ENCODE peak calls at places on chromosomes 11 and 22, in ten cellular contexts. One of them, this sample, is unnamed.

GRCh38 chr11:10314199-10315072 is 9.6 kb downstream of the ADM start:
- DNase-seq in prostate gland: no peak
- DNase-seq in endodermal cell: no peak
- DNase-seq in psoas muscle: no peak
- DNase-seq in OCI-LY7: peak
- DNase-seq in CD4-positive, alpha-beta T cell: peak
- DNase-seq in thoracic aorta: no peak
- DNase-seq in NB4: peak
- DNase-seq in esophagus squamous epithelium: no peak
- DNase-seq in ascending aorta: no peak
- DNase-seq in this sample: no peak

GRCh38 chr11:85767277-85767676 is 43.7 kb downstream of the SYTL2 start:
- DNase-seq in NB4: no peak
- DNase-seq in ascending aorta: no peak
- DNase-seq in esophagus squamous epithelium: no peak
- DNase-seq in thoracic aorta: no peak
- DNase-seq in OCI-LY7: no peak
- DNase-seq in endodermal cell: no peak
- DNase-seq in prostate gland: no peak
- DNase-seq in CD4-positive, alpha-beta T cell: no peak
- DNase-seq in psoas muscle: no peak
- DNase-seq in this sample: no peak

GRCh38 chr11:12803086-12803826 is 129.0 kb downstream of the TEAD1 start:
- DNase-seq in ascending aorta: no peak
- DNase-seq in prostate gland: no peak
- DNase-seq in endodermal cell: no peak
- DNase-seq in OCI-LY7: no peak
- DNase-seq in psoas muscle: no peak
- DNase-seq in esophagus squamous epithelium: no peak
- DNase-seq in CD4-positive, alpha-beta T cell: no peak
- DNase-seq in NB4: no peak
- DNase-seq in thoracic aorta: no peak
- DNase-seq in this sample: no peak

GRCh38 chr22:25448435-25449051 is 115.9 kb upstream of the GRK3 start:
- DNase-seq in endodermal cell: peak
- DNase-seq in esophagus squamous epithelium: no peak
- DNase-seq in ascending aorta: no peak
- DNase-seq in thoracic aorta: no peak
- DNase-seq in CD4-positive, alpha-beta T cell: no peak
- DNase-seq in OCI-LY7: peak
- DNase-seq in prostate gland: no peak
- DNase-seq in psoas muscle: no peak
- DNase-seq in NB4: peak
- DNase-seq in this sample: no peak

GRCh38 chr11:12013771-12014170 is 5.3 kb upstream of the DKK3 start:
- DNase-seq in NB4: no peak
- DNase-seq in thoracic aorta: no peak
- DNase-seq in esophagus squamous epithelium: no peak
- DNase-seq in OCI-LY7: no peak
- DNase-seq in prostate gland: no peak
- DNase-seq in CD4-positive, alpha-beta T cell: no peak
- DNase-seq in psoas muscle: no peak
- DNase-seq in ascending aorta: no peak
- DNase-seq in endodermal cell: no peak
- DNase-seq in this sample: no peak

GRCh38 chr22:44734278-44734677 is 18.1 kb upstream of the ARHGAP8 start:
- DNase-seq in endodermal cell: no peak
- DNase-seq in prostate gland: no peak
- DNase-seq in NB4: no peak
- DNase-seq in psoas muscle: no peak
- DNase-seq in OCI-LY7: no peak
- DNase-seq in thoracic aorta: no peak
- DNase-seq in esophagus squamous epithelium: no peak
- DNase-seq in ascending aorta: no peak
- DNase-seq in CD4-positive, alpha-beta T cell: no peak
- DNase-seq in this sample: no peak

GRCh38 chr11:115194798-115195101 is 309.5 kb downstream of the CADM1 start:
- DNase-seq in endodermal cell: no peak
- DNase-seq in psoas muscle: no peak
- DNase-seq in CD4-positive, alpha-beta T cell: no peak
- DNase-seq in prostate gland: no peak
- DNase-seq in ascending aorta: no peak
- DNase-seq in NB4: no peak
- DNase-seq in OCI-LY7: peak
- DNase-seq in thoracic aorta: no peak
- DNase-seq in esophagus squamous epithelium: no peak
- DNase-seq in this sample: no peak

GRCh38 chr11:73192272-73192671 is 25.8 kb upstream of the P2RY2 start:
- DNase-seq in NB4: peak
- DNase-seq in esophagus squamous epithelium: no peak
- DNase-seq in prostate gland: peak
- DNase-seq in psoas muscle: peak
- DNase-seq in endodermal cell: no peak
- DNase-seq in ascending aorta: no peak
- DNase-seq in thoracic aorta: no peak
- DNase-seq in OCI-LY7: no peak
- DNase-seq in CD4-positive, alpha-beta T cell: no peak
- DNase-seq in this sample: peak

GRCh38 chr22:44345872-44346271 is 33.1 kb upstream of the SHISAL1 start:
- DNase-seq in ascending aorta: no peak
- DNase-seq in OCI-LY7: no peak
- DNase-seq in esophagus squamous epithelium: no peak
- DNase-seq in thoracic aorta: no peak
- DNase-seq in NB4: no peak
- DNase-seq in CD4-positive, alpha-beta T cell: no peak
- DNase-seq in endodermal cell: no peak
- DNase-seq in psoas muscle: no peak
- DNase-seq in prostate gland: no peak
- DNase-seq in this sample: no peak

GRCh38 chr11:112783945-112784322 is 177.3 kb upstream of the NCAM1 start:
- DNase-seq in CD4-positive, alpha-beta T cell: no peak
- DNase-seq in esophagus squamous epithelium: no peak
- DNase-seq in NB4: no peak
- DNase-seq in OCI-LY7: no peak
- DNase-seq in thoracic aorta: no peak
- DNase-seq in prostate gland: no peak
- DNase-seq in ascending aorta: no peak
- DNase-seq in psoas muscle: no peak
- DNase-seq in endodermal cell: no peak
- DNase-seq in this sample: no peak

GRCh38 chr11:119320593-119321524 is 3.9 kb upstream of the MCAM start:
- DNase-seq in OCI-LY7: peak
- DNase-seq in CD4-positive, alpha-beta T cell: no peak
- DNase-seq in psoas muscle: peak
- DNase-seq in prostate gland: no peak
- DNase-seq in esophagus squamous epithelium: no peak
- DNase-seq in endodermal cell: peak
- DNase-seq in NB4: peak
- DNase-seq in thoracic aorta: no peak
- DNase-seq in ascending aorta: peak
- DNase-seq in this sample: peak

GRCh38 chr22:41915035-41915782 is at the start of gene SHISA8:
- DNase-seq in OCI-LY7: no peak
- DNase-seq in thoracic aorta: no peak
- DNase-seq in psoas muscle: peak
- DNase-seq in esophagus squamous epithelium: no peak
- DNase-seq in ascending aorta: no peak
- DNase-seq in CD4-positive, alpha-beta T cell: peak
- DNase-seq in prostate gland: no peak
- DNase-seq in NB4: peak
- DNase-seq in endodermal cell: peak
- DNase-seq in this sample: no peak

GRCh38 chr22:24059793-24060192 is 48.7 kb downstream of the CABIN1 start:
- DNase-seq in endodermal cell: no peak
- DNase-seq in OCI-LY7: no peak
- DNase-seq in thoracic aorta: no peak
- DNase-seq in prostate gland: no peak
- DNase-seq in ascending aorta: no peak
- DNase-seq in psoas muscle: no peak
- DNase-seq in esophagus squamous epithelium: no peak
- DNase-seq in CD4-positive, alpha-beta T cell: no peak
- DNase-seq in NB4: no peak
- DNase-seq in this sample: no peak

GRCh38 chr11:95245038-95245437 is 14.0 kb upstream of the SESN3 start:
- DNase-seq in thoracic aorta: no peak
- DNase-seq in ascending aorta: no peak
- DNase-seq in OCI-LY7: no peak
- DNase-seq in NB4: no peak
- DNase-seq in CD4-positive, alpha-beta T cell: no peak
- DNase-seq in esophagus squamous epithelium: no peak
- DNase-seq in endodermal cell: no peak
- DNase-seq in psoas muscle: no peak
- DNase-seq in prostate gland: no peak
- DNase-seq in this sample: no peak

GRCh38 chr22:25235547-25236290 is 16.3 kb downstream of the CRYBB2 start:
- DNase-seq in esophagus squamous epithelium: no peak
- DNase-seq in OCI-LY7: peak
- DNase-seq in CD4-positive, alpha-beta T cell: peak
- DNase-seq in thoracic aorta: no peak
- DNase-seq in ascending aorta: peak
- DNase-seq in NB4: peak
- DNase-seq in endodermal cell: peak
- DNase-seq in psoas muscle: peak
- DNase-seq in prostate gland: peak
- DNase-seq in this sample: peak

GRCh38 chr22:45877036-45877380 is 100.0 kb downstream of the WNT7B start:
- DNase-seq in endodermal cell: no peak
- DNase-seq in psoas muscle: no peak
- DNase-seq in esophagus squamous epithelium: no peak
- DNase-seq in prostate gland: no peak
- DNase-seq in NB4: no peak
- DNase-seq in ascending aorta: peak
- DNase-seq in thoracic aorta: no peak
- DNase-seq in OCI-LY7: no peak
- DNase-seq in CD4-positive, alpha-beta T cell: no peak
- DNase-seq in this sample: no peak

GRCh38 chr11:122095950-122096942 is 19.8 kb downstream of the BLID start:
- DNase-seq in psoas muscle: no peak
- DNase-seq in esophagus squamous epithelium: no peak
- DNase-seq in thoracic aorta: no peak
- DNase-seq in OCI-LY7: no peak
- DNase-seq in ascending aorta: no peak
- DNase-seq in CD4-positive, alpha-beta T cell: no peak
- DNase-seq in endodermal cell: no peak
- DNase-seq in NB4: no peak
- DNase-seq in prostate gland: no peak
- DNase-seq in this sample: no peak

DNA sequence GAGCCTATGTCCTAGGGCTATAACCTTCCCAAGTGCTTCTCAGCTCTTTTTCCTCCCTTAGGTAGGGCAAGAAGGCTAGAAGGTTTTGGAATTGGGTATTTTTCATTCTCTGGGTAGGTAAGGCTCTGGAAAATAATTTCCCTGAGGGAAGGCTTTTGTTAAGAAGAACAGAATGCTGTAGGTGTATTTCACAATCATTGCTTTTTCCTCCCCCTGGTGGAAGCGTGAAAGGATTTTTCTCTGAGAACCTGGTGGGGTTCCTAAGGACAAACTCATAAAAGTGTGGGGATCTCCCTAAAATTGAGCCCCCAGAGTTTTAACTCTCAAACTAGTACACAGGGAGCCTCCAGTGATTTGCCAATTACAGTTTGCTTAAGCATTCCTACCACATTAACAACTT is 41.1 kb upstream of the NARS2 start:
- DNase-seq in psoas muscle: no peak
- DNase-seq in NB4: no peak
- DNase-seq in prostate gland: no peak
- DNase-seq in esophagus squamous epithelium: no peak
- DNase-seq in thoracic aorta: no peak
- DNase-seq in endodermal cell: no peak
- DNase-seq in ascending aorta: no peak
- DNase-seq in CD4-positive, alpha-beta T cell: no peak
- DNase-seq in OCI-LY7: no peak
- DNase-seq in this sample: no peak
- TF ChIP-seq CTCF in psoas muscle: no peak
- TF ChIP-seq CTCF in NB4: no peak
- TF ChIP-seq CTCF in prostate gland: no peak
- TF ChIP-seq CTCF in esophagus squamous epithelium: no peak
- TF ChIP-seq CTCF in thoracic aorta: no peak
- TF ChIP-seq CTCF in endodermal cell: peak
- TF ChIP-seq CTCF in ascending aorta: no peak
- TF ChIP-seq CTCF in CD4-positive, alpha-beta T cell: no peak
- TF ChIP-seq CTCF in OCI-LY7: no peak
- TF ChIP-seq CTCF in this sample: no peak

DNA sequence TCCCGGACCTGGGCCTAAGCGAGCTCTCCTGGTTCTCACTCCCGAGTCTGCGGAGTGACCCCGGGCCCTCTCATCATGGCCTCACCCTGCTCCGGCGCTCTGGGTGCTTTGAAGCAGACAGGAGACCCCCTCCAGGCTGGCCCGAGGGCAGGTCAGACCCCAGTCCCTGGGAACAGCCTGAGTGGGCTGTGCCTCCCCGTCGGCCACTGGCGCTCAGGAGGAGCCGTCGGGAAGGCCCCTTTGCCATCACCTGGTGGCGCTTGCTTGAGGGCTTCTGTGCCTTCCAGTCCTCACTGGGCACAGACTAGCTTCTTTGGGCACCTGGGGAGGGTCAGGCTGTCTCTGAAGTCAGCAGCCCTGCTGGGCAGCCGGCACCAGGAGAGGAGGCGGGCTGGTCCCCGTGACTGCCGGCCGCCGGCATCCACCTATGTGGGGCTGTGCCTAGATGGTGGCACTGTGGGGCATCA is 6.7 kb downstream of the BRSK2 start:
- DNase-seq in CD4-positive, alpha-beta T cell: no peak
- DNase-seq in NB4: no peak
- DNase-seq in prostate gland: no peak
- DNase-seq in endodermal cell: no peak
- DNase-seq in OCI-LY7: no peak
- DNase-seq in thoracic aorta: no peak
- DNase-seq in esophagus squamous epithelium: no peak
- DNase-seq in ascending aorta: no peak
- DNase-seq in psoas muscle: peak
- DNase-seq in this sample: no peak
- TF ChIP-seq CTCF in CD4-positive, alpha-beta T cell: no peak
- TF ChIP-seq CTCF in NB4: no peak
- TF ChIP-seq CTCF in prostate gland: no peak
- TF ChIP-seq CTCF in endodermal cell: no peak
- TF ChIP-seq CTCF in OCI-LY7: no peak
- TF ChIP-seq CTCF in thoracic aorta: no peak
- TF ChIP-seq CTCF in esophagus squamous epithelium: no peak
- TF ChIP-seq CTCF in ascending aorta: no peak
- TF ChIP-seq CTCF in psoas muscle: no peak
- TF ChIP-seq CTCF in this sample: no peak

GRCh38 chr11:91513734-91514133 is 710.9 kb upstream of the FAT3 start:
- DNase-seq in OCI-LY7: no peak
- DNase-seq in CD4-positive, alpha-beta T cell: no peak
- DNase-seq in endodermal cell: no peak
- DNase-seq in thoracic aorta: no peak
- DNase-seq in prostate gland: no peak
- DNase-seq in psoas muscle: no peak
- DNase-seq in ascending aorta: no peak
- DNase-seq in esophagus squamous epithelium: no peak
- DNase-seq in NB4: no peak
- DNase-seq in this sample: no peak
- TF ChIP-seq CTCF in OCI-LY7: peak
- TF ChIP-seq CTCF in CD4-positive, alpha-beta T cell: no peak
- TF ChIP-seq CTCF in endodermal cell: peak
- TF ChIP-seq CTCF in thoracic aorta: no peak
- TF ChIP-seq CTCF in prostate gland: no peak
- TF ChIP-seq CTCF in psoas muscle: no peak
- TF ChIP-seq CTCF in ascending aorta: no peak
- TF ChIP-seq CTCF in esophagus squamous epithelium: no peak
- TF ChIP-seq CTCF in NB4: no peak
- TF ChIP-seq CTCF in this sample: no peak

GRCh38 chr11:97259884-97260283 is 870.1 kb downstream of the JRKL start:
- DNase-seq in OCI-LY7: no peak
- DNase-seq in esophagus squamous epithelium: no peak
- DNase-seq in NB4: no peak
- DNase-seq in ascending aorta: no peak
- DNase-seq in thoracic aorta: no peak
- DNase-seq in endodermal cell: no peak
- DNase-seq in CD4-positive, alpha-beta T cell: no peak
- DNase-seq in prostate gland: no peak
- DNase-seq in psoas muscle: no peak
- DNase-seq in this sample: no peak
- TF ChIP-seq CTCF in OCI-LY7: no peak
- TF ChIP-seq CTCF in esophagus squamous epithelium: no peak
- TF ChIP-seq CTCF in NB4: no peak
- TF ChIP-seq CTCF in ascending aorta: no peak
- TF ChIP-seq CTCF in thoracic aorta: no peak
- TF ChIP-seq CTCF in endodermal cell: peak
- TF ChIP-seq CTCF in CD4-positive, alpha-beta T cell: no peak
- TF ChIP-seq CTCF in prostate gland: no peak
- TF ChIP-seq CTCF in psoas muscle: no peak
- TF ChIP-seq CTCF in this sample: no peak

This sample was measured in lower leg skin.